ENCODE peak calls at places on chromosomes 12 and 14, in five cellular contexts. One of them, this sample, is unnamed.

GRCh38 chr12:124365726-124366430 is 71.0 kb downstream of the RFLNA start:
- DNase-seq in IMR-90: no peak
- DNase-seq in type B pancreatic cell: no peak
- DNase-seq in kidney epithelial cell: no peak
- DNase-seq in fibroblast of mammary gland: no peak
- DNase-seq in this sample: no peak

GRCh38 chr12:104938371-104938770 is 19.7 kb downstream of the SLC41A2 start:
- DNase-seq in fibroblast of mammary gland: no peak
- DNase-seq in type B pancreatic cell: no peak
- DNase-seq in kidney epithelial cell: no peak
- DNase-seq in IMR-90: peak; percentile 30
- DNase-seq in this sample: peak; percentile 28

GRCh38 chr12:128314611-128315010 is 47.6 kb downstream of the TMEM132C start:
- DNase-seq in kidney epithelial cell: no peak
- DNase-seq in IMR-90: no peak
- DNase-seq in type B pancreatic cell: no peak
- DNase-seq in fibroblast of mammary gland: no peak
- DNase-seq in this sample: no peak

GRCh38 chr12:53336137-53336785 is at the start of gene SP7:
- DNase-seq in kidney epithelial cell: no peak
- DNase-seq in fibroblast of mammary gland: no peak
- DNase-seq in IMR-90: no peak
- DNase-seq in type B pancreatic cell: no peak
- DNase-seq in this sample: peak; percentile 11

GRCh38 chr14:40218282-40218941 is 786.2 kb upstream of the FBXO33 start:
- DNase-seq in IMR-90: no peak
- DNase-seq in kidney epithelial cell: no peak
- DNase-seq in fibroblast of mammary gland: no peak
- DNase-seq in type B pancreatic cell: no peak
- DNase-seq in this sample: no peak

GRCh38 chr12:4270016-4270669 is 3.4 kb upstream of the CCND2 start:
- DNase-seq in fibroblast of mammary gland: no peak
- DNase-seq in kidney epithelial cell: no peak
- DNase-seq in type B pancreatic cell: no peak
- DNase-seq in IMR-90: no peak
- DNase-seq in this sample: no peak

GRCh38 chr14:34498684-34499412 is 36.8 kb upstream of the SPTSSA start:
- DNase-seq in IMR-90: peak; percentile 22
- DNase-seq in type B pancreatic cell: no peak
- DNase-seq in fibroblast of mammary gland: peak; percentile 38
- DNase-seq in kidney epithelial cell: no peak
- DNase-seq in this sample: peak; percentile 51

GRCh38 chr12:93679308-93679933 is 2.2 kb downstream of the CRADD start:
- DNase-seq in IMR-90: no peak
- DNase-seq in fibroblast of mammary gland: no peak
- DNase-seq in type B pancreatic cell: no peak
- DNase-seq in kidney epithelial cell: no peak
- DNase-seq in this sample: no peak

GRCh38 chr12:12403264-12404248 is 46.7 kb downstream of the BORCS5 start:
- DNase-seq in fibroblast of mammary gland: no peak
- DNase-seq in IMR-90: no peak
- DNase-seq in kidney epithelial cell: no peak
- DNase-seq in type B pancreatic cell: no peak
- DNase-seq in this sample: peak; percentile 38

GRCh38 chr12:39620664-39621658 is 1.4 kb upstream of the ABCD2 start:
- DNase-seq in IMR-90: no peak
- DNase-seq in fibroblast of mammary gland: no peak
- DNase-seq in type B pancreatic cell: no peak
- DNase-seq in kidney epithelial cell: no peak
- DNase-seq in this sample: no peak

GRCh38 chr12:51947597-51947996 is 3.9 kb upstream of the ACVR1B start:
- DNase-seq in kidney epithelial cell: no peak
- DNase-seq in fibroblast of mammary gland: no peak
- DNase-seq in type B pancreatic cell: no peak
- DNase-seq in IMR-90: no peak
- DNase-seq in this sample: no peak

GRCh38 chr12:79420146-79420618 is 270.6 kb downstream of the PAWR start:
- DNase-seq in type B pancreatic cell: no peak
- DNase-seq in fibroblast of mammary gland: peak; percentile 84
- DNase-seq in IMR-90: peak; percentile 95
- DNase-seq in kidney epithelial cell: peak; percentile 73
- DNase-seq in this sample: peak; percentile 96

GRCh38 chr14:49997991-49998390 is 105.1 kb downstream of the ARF6 start:
- DNase-seq in kidney epithelial cell: no peak
- DNase-seq in fibroblast of mammary gland: no peak
- DNase-seq in type B pancreatic cell: no peak
- DNase-seq in IMR-90: no peak
- DNase-seq in this sample: no peak

GRCh38 chr12:51631021-51631420 is 40.0 kb downstream of the SCN8A start:
- DNase-seq in kidney epithelial cell: no peak
- DNase-seq in IMR-90: no peak
- DNase-seq in type B pancreatic cell: no peak
- DNase-seq in fibroblast of mammary gland: no peak
- DNase-seq in this sample: no peak

GRCh38 chr12:69966839-69967238 is 141.8 kb downstream of the MYRFL start:
- DNase-seq in fibroblast of mammary gland: peak; percentile 83
- DNase-seq in type B pancreatic cell: no peak
- DNase-seq in IMR-90: peak; percentile 6
- DNase-seq in kidney epithelial cell: no peak
- DNase-seq in this sample: peak; percentile 19

GRCh38 chr12:60059180-60059579 is 463.4 kb downstream of the SLC16A7 start:
- DNase-seq in IMR-90: peak; percentile 6
- DNase-seq in fibroblast of mammary gland: peak; percentile 6
- DNase-seq in kidney epithelial cell: no peak
- DNase-seq in type B pancreatic cell: no peak
- DNase-seq in this sample: no peak

GRCh38 chr12:110636516-110636915 is 22.6 kb downstream of the TCTN1 start:
- DNase-seq in type B pancreatic cell: no peak
- DNase-seq in IMR-90: no peak
- DNase-seq in fibroblast of mammary gland: no peak
- DNase-seq in kidney epithelial cell: no peak
- DNase-seq in this sample: no peak

GRCh38 chr14:92531151-92531873 is 17.7 kb downstream of the RIN3 start:
- DNase-seq in type B pancreatic cell: no peak
- DNase-seq in IMR-90: no peak
- DNase-seq in kidney epithelial cell: no peak
- DNase-seq in fibroblast of mammary gland: no peak
- DNase-seq in this sample: no peak

GRCh38 chr14:58746261-58746660 is 108.5 kb downstream of the DACT1 start:
- DNase-seq in fibroblast of mammary gland: peak; percentile 84
- DNase-seq in IMR-90: peak; percentile 92
- DNase-seq in kidney epithelial cell: peak; percentile 26
- DNase-seq in type B pancreatic cell: no peak
- DNase-seq in this sample: peak; percentile 54

GRCh38 chr12:120358412-120359158 is 10.4 kb downstream of the MSI1 start:
- DNase-seq in kidney epithelial cell: no peak
- DNase-seq in fibroblast of mammary gland: no peak
- DNase-seq in IMR-90: no peak
- DNase-seq in type B pancreatic cell: no peak
- DNase-seq in this sample: no peak

GRCh38 chr12:131796754-131797587 is 31.2 kb upstream of the MMP17 start:
- DNase-seq in fibroblast of mammary gland: no peak
- DNase-seq in kidney epithelial cell: no peak
- DNase-seq in type B pancreatic cell: no peak
- DNase-seq in IMR-90: no peak
- DNase-seq in this sample: no peak

GRCh38 chr14:71355324-71356201 is 448.3 kb downstream of the PCNX1 start:
- DNase-seq in fibroblast of mammary gland: peak; percentile 62
- DNase-seq in kidney epithelial cell: no peak
- DNase-seq in IMR-90: peak; percentile 68
- DNase-seq in type B pancreatic cell: no peak
- DNase-seq in this sample: peak; percentile 85

GRCh38 chr14:105256292-105256960 is 8.1 kb downstream of the BTBD6 start:
- DNase-seq in fibroblast of mammary gland: no peak
- DNase-seq in type B pancreatic cell: no peak
- DNase-seq in kidney epithelial cell: no peak
- DNase-seq in IMR-90: no peak
- DNase-seq in this sample: no peak

GRCh38 chr12:40921563-40922163 is 229.4 kb downstream of the CNTN1 start:
- DNase-seq in type B pancreatic cell: no peak
- DNase-seq in IMR-90: peak; percentile 19
- DNase-seq in fibroblast of mammary gland: peak; percentile 33
- DNase-seq in kidney epithelial cell: no peak
- DNase-seq in this sample: peak; percentile 54

GRCh38 chr12:131218291-131219172 is 264.8 kb downstream of the ADGRD1 start:
- DNase-seq in IMR-90: no peak
- DNase-seq in type B pancreatic cell: no peak
- DNase-seq in kidney epithelial cell: peak; percentile 5
- DNase-seq in fibroblast of mammary gland: no peak
- DNase-seq in this sample: no peak

GRCh38 chr14:29650554-29651269 is 276.9 kb downstream of the PRKD1 start:
- DNase-seq in kidney epithelial cell: no peak
- DNase-seq in type B pancreatic cell: no peak
- DNase-seq in IMR-90: no peak
- DNase-seq in fibroblast of mammary gland: no peak
- DNase-seq in this sample: peak; percentile 70

GRCh38 chr12:113299619-113300237 is 35.2 kb downstream of the SLC8B1 start:
- DNase-seq in IMR-90: peak; percentile 73
- DNase-seq in type B pancreatic cell: no peak
- DNase-seq in fibroblast of mammary gland: peak; percentile 75
- DNase-seq in kidney epithelial cell: peak; percentile 84
- DNase-seq in this sample: peak; percentile 83

GRCh38 chr12:46266382-46266791 is 2.5 kb downstream of the SLC38A1 start:
- DNase-seq in fibroblast of mammary gland: peak; percentile 78
- DNase-seq in kidney epithelial cell: no peak
- DNase-seq in IMR-90: peak; percentile 61
- DNase-seq in type B pancreatic cell: no peak
- DNase-seq in this sample: peak; percentile 70

GRCh38 chr12:3882896-3883564 is 9.8 kb upstream of the PARP11 start:
- DNase-seq in IMR-90: peak; percentile 19
- DNase-seq in fibroblast of mammary gland: peak; percentile 31
- DNase-seq in kidney epithelial cell: no peak
- DNase-seq in type B pancreatic cell: no peak
- DNase-seq in this sample: peak; percentile 50

GRCh38 chr12:2212537-2212936 is 159.8 kb downstream of the CACNA1C start:
- DNase-seq in type B pancreatic cell: no peak
- DNase-seq in IMR-90: no peak
- DNase-seq in fibroblast of mammary gland: no peak
- DNase-seq in kidney epithelial cell: no peak
- DNase-seq in this sample: no peak

GRCh38 chr12:2211119-2211518 is 158.3 kb downstream of the CACNA1C start:
- DNase-seq in fibroblast of mammary gland: no peak
- DNase-seq in kidney epithelial cell: no peak
- DNase-seq in type B pancreatic cell: no peak
- DNase-seq in IMR-90: no peak
- DNase-seq in this sample: no peak

GRCh38 chr12:2212971-2213869 is 160.4 kb downstream of the CACNA1C start:
- DNase-seq in type B pancreatic cell: no peak
- DNase-seq in fibroblast of mammary gland: no peak
- DNase-seq in IMR-90: no peak
- DNase-seq in kidney epithelial cell: no peak
- DNase-seq in this sample: peak; percentile 31

GRCh38 chr12:2214411-2214810 is 161.6 kb downstream of the CACNA1C start:
- DNase-seq in type B pancreatic cell: no peak
- DNase-seq in IMR-90: no peak
- DNase-seq in fibroblast of mammary gland: peak; percentile 23
- DNase-seq in kidney epithelial cell: no peak
- DNase-seq in this sample: peak; percentile 18

GRCh38 chr12:2215709-2216560 is 163.1 kb downstream of the CACNA1C start:
- DNase-seq in IMR-90: peak; percentile 57
- DNase-seq in type B pancreatic cell: no peak
- DNase-seq in fibroblast of mammary gland: peak; percentile 31
- DNase-seq in kidney epithelial cell: no peak
- DNase-seq in this sample: peak; percentile 26
- TF ChIP-seq CTCF in IMR-90: no peak
- TF ChIP-seq CTCF in type B pancreatic cell: no peak
- TF ChIP-seq CTCF in fibroblast of mammary gland: no peak
- TF ChIP-seq CTCF in kidney epithelial cell: no peak
- TF ChIP-seq CTCF in this sample: no peak

GRCh38 chr14:52790756-52791203 is 627 bp downstream of the GNPNAT1 start:
- DNase-seq in type B pancreatic cell: no peak
- DNase-seq in IMR-90: no peak
- DNase-seq in kidney epithelial cell: no peak
- DNase-seq in fibroblast of mammary gland: no peak
- DNase-seq in this sample: no peak

GRCh38 chr14:52790011-52790755 is 1.2 kb downstream of the GNPNAT1 start:
- DNase-seq in fibroblast of mammary gland: no peak
- DNase-seq in kidney epithelial cell: no peak
- DNase-seq in IMR-90: no peak
- DNase-seq in type B pancreatic cell: no peak
- DNase-seq in this sample: no peak

GRCh38 chr14:52783211-52783610 is 8.2 kb downstream of the GNPNAT1 start:
- DNase-seq in fibroblast of mammary gland: no peak
- DNase-seq in IMR-90: no peak
- DNase-seq in type B pancreatic cell: no peak
- DNase-seq in kidney epithelial cell: no peak
- DNase-seq in this sample: no peak

GRCh38 chr14:52789118-52789517 is 2.3 kb downstream of the GNPNAT1 start:
- DNase-seq in fibroblast of mammary gland: no peak
- DNase-seq in type B pancreatic cell: no peak
- DNase-seq in kidney epithelial cell: no peak
- DNase-seq in IMR-90: no peak
- DNase-seq in this sample: no peak

GRCh38 chr14:52786887-52787286 is 4.5 kb downstream of the GNPNAT1 start:
- DNase-seq in fibroblast of mammary gland: no peak
- DNase-seq in type B pancreatic cell: no peak
- DNase-seq in IMR-90: no peak
- DNase-seq in kidney epithelial cell: no peak
- DNase-seq in this sample: no peak
- TF ChIP-seq CTCF in fibroblast of mammary gland: no peak
- TF ChIP-seq CTCF in type B pancreatic cell: no peak
- TF ChIP-seq CTCF in IMR-90: no peak
- TF ChIP-seq CTCF in kidney epithelial cell: no peak
- TF ChIP-seq CTCF in this sample: no peak

GRCh38 chr12:57627504-57628279 is 5.3 kb downstream of the B4GALNT1 start:
- DNase-seq in fibroblast of mammary gland: no peak
- DNase-seq in type B pancreatic cell: peak; percentile 68
- DNase-seq in kidney epithelial cell: no peak
- DNase-seq in IMR-90: no peak
- DNase-seq in this sample: no peak
- TF ChIP-seq CTCF in fibroblast of mammary gland: no peak
- TF ChIP-seq CTCF in type B pancreatic cell: no peak
- TF ChIP-seq CTCF in kidney epithelial cell: peak; percentile 20
- TF ChIP-seq CTCF in IMR-90: no peak
- TF ChIP-seq CTCF in this sample: peak; percentile 17

DNA sequence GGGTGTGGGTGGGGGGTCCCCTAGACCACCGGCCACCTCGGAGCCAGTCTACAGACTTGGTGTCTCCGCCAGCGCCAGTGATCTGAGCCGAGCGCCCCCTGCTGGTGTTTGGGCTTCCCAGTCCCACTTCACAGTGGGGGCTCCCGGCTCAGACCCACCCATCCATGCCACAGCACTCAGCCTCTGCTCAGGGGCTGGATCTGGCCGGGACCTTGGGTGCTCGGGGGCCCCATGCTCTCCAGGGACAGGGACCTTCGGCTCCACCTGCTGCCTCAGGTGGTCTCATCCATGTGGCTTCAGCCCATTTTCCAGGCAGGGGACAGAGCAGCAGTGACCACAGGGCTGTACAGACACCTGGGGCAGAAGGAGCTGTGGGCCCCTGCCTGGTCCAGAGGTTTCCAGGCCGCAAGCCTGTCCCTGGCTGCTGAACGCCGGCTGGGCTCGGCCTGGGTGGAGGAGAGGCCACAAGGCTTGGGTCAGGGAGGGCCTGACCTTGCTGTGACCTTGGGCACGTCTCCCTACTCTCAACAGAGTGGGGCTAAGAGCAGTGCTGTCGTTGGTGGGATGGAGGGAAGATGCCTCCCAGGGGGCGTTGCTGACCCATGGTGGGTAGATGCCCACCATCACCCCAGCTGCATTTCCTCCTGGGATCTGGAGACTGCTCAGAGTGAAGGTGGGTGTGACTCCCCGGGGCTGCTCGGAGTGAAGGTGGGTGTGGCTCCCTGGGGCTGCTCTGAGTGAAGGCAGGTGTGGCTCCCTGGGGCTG is 86.3 kb downstream of the KIF26A start:
- DNase-seq in kidney epithelial cell: no peak
- DNase-seq in type B pancreatic cell: no peak
- DNase-seq in IMR-90: no peak
- DNase-seq in fibroblast of mammary gland: no peak
- DNase-seq in this sample: peak; percentile 13
- TF ChIP-seq CTCF in kidney epithelial cell: peak; percentile 18
- TF ChIP-seq CTCF in type B pancreatic cell: peak; percentile 69
- TF ChIP-seq CTCF in IMR-90: no peak
- TF ChIP-seq CTCF in fibroblast of mammary gland: no peak
- TF ChIP-seq CTCF in this sample: peak; percentile 56

This sample was measured in choroid plexus epithelial cell.